ENCODE peak calls at places on chromosome 3, in nine cellular contexts. D is AG04450, X is heart left ventricle, S is A549, T is fibroblast of the aortic adventitia, L is uterus, J is bronchial epithelial cell, Z is hepatocyte, Q is spleen. C is an unnamed sample.

GRCh38 chr3:136141296-136141785 is 54.8 kb downstream of the MSL2 start:
- DNase-seq in T (no peak), Z (no peak), S (no peak), L (no peak), Q (no peak), D (no peak), J (peak; percentile 71), X (no peak), C (no peak)

GRCh38 chr3:10365791-10366190 is 44.9 kb upstream of the SEC13 start:
- DNase-seq in D (no peak), X (no peak), Q (no peak), J (peak; percentile 42), Z (no peak), T (peak; percentile 63), L (no peak), S (no peak), C (no peak)

GRCh38 chr3:45993421-45994027 is 2.1 kb downstream of the FYCO1 start:
- DNase-seq in T (no peak), S (no peak), X (no peak), Q (no peak), J (no peak), L (no peak), Z (no peak), D (no peak), C (no peak)

GRCh38 chr3:12553921-12554391 is 2.9 kb upstream of the MKRN2 start:
- DNase-seq in S (peak; percentile 51), D (no peak), X (peak; percentile 36), Q (peak; percentile 80), J (peak; percentile 12), L (peak; percentile 22), Z (no peak), T (peak; percentile 14), C (peak; percentile 54)

GRCh38 chr3:68972358-68972979 is 40.1 kb upstream of the TAFA4 start:
- DNase-seq in Q (no peak), T (peak; percentile 54), S (peak; percentile 60), Z (peak; percentile 80), D (no peak), X (peak; percentile 22), L (peak; percentile 16), J (peak; percentile 44), C (no peak)

GRCh38 chr3:52190294-52190841 is 7.6 kb upstream of the ALAS1 start:
- DNase-seq in Q (peak; percentile 51), L (peak; percentile 38), Z (no peak), J (no peak), D (no peak), X (no peak), T (peak; percentile 80), S (no peak), C (no peak)

GRCh38 chr3:32952369-32953067 is 1.1 kb downstream of the CCR4 start:
- DNase-seq in D (no peak), Q (no peak), S (no peak), L (no peak), J (no peak), X (no peak), T (no peak), Z (no peak), C (no peak)

GRCh38 chr3:109973733-109974132 is 636.4 kb upstream of the DPPA4 start:
- DNase-seq in J (peak; percentile 9), T (peak; percentile 11), X (no peak), Z (no peak), L (no peak), S (no peak), D (no peak), Q (no peak), C (no peak)

GRCh38 chr3:14441920-14442300 is 39.5 kb downstream of the SLC6A6 start:
- DNase-seq in X (no peak), D (no peak), J (no peak), Q (no peak), S (no peak), T (no peak), Z (no peak), L (no peak), C (no peak)

GRCh38 chr3:127252446-127252845 is 35.4 kb downstream of the PRR20G start:
- DNase-seq in J (no peak), X (no peak), Q (no peak), T (no peak), S (no peak), L (no peak), Z (no peak), D (no peak), C (no peak)

GRCh38 chr3:153162513-153163348 is 705 bp downstream of the RAP2B start:
- DNase-seq in L (peak; percentile 29), S (peak; percentile 48), Z (peak; percentile 53), D (no peak), T (peak; percentile 43), Q (peak; percentile 89), J (no peak), X (peak; percentile 42), C (peak; percentile 74)

GRCh38 chr3:178971614-178972013 is 100.0 kb downstream of the ZMAT3 start:
- DNase-seq in S (no peak), Z (peak; percentile 44), T (no peak), J (peak; percentile 90), Q (no peak), L (no peak), X (no peak), D (no peak), C (no peak)

DNA sequence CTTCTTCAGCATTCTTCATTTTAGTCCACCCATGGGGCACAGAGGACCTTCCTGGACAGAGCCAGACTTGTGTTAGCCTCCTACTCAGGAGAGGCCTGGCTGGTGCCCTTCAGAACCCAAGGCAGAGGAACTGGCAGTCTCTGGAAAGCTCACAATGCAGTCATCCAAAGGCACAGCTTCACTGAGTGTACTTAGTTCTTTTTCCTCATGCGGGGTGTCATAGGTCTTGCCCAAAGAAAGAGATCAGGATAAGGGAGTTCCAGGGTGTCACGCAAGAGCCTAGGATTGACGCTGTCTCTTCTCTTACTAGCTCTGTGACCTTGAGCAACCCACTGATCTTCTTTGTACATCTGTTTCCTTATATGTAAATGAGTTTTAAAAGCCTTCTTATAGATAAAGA is 58.7 kb downstream of the CD200 start:
- DNase-seq in T (no peak), Q (no peak), X (no peak), Z (no peak), D (no peak), L (no peak), J (no peak), S (no peak), C (no peak)
- H3K4me3 ChIP-seq in T (no peak overlapping the region), Q (no peak overlapping the region), X (no peak overlapping the region), Z (no peak overlapping the region), D (no peak overlapping the region), L (no peak overlapping the region), J (no peak overlapping the region), S (no peak overlapping the region), C (no peak overlapping the region)

GRCh38 chr3:123027292-123028232 is at the start of gene SEMA5B:
- DNase-seq in X (peak; percentile 46), D (no peak), T (no peak), L (peak; percentile 21), Z (peak; percentile 70), Q (peak; percentile 82), J (no peak), S (peak; percentile 29), C (peak; percentile 16)

GRCh38 chr3:123028233-123028828 is 768 bp upstream of the SEMA5B start:
- DNase-seq in S (peak; percentile 72), Z (peak; percentile 75), X (peak; percentile 37), L (peak; percentile 58), J (peak; percentile 59), T (peak; percentile 81), D (peak; percentile 52), Q (no peak), C (peak; percentile 16)

GRCh38 chr3:123026551-123027291 is 842 bp downstream of the SEMA5B start:
- DNase-seq in X (peak; percentile 39), Q (peak; percentile 80), Z (peak; percentile 37), D (no peak), T (no peak), L (peak; percentile 23), J (no peak), S (peak; percentile 12), C (no peak)

GRCh38 chr3:123024056-123024455 is 3.5 kb downstream of the SEMA5B start:
- DNase-seq in Q (no peak), L (no peak), T (no peak), S (no peak), Z (no peak), J (no peak), D (no peak), X (no peak), C (no peak)

GRCh38 chr3:123025642-123026521 is 1.7 kb downstream of the SEMA5B start:
- DNase-seq in S (no peak), X (peak; percentile 49), L (no peak), J (no peak), Z (peak; percentile 53), T (no peak), D (no peak), Q (no peak), C (no peak)
- H3K4me3 ChIP-seq in S (peak overlapping the region; percentile 72), X (peak overlapping the region; percentile 68), L (peak overlapping the region; percentile 47), J (peak overlapping the region; percentile 32), Z (peak overlapping the region; percentile 46), T (no peak overlapping the region), D (no peak overlapping the region), Q (peak overlapping the region; percentile 61), C (no peak overlapping the region)

DNA sequence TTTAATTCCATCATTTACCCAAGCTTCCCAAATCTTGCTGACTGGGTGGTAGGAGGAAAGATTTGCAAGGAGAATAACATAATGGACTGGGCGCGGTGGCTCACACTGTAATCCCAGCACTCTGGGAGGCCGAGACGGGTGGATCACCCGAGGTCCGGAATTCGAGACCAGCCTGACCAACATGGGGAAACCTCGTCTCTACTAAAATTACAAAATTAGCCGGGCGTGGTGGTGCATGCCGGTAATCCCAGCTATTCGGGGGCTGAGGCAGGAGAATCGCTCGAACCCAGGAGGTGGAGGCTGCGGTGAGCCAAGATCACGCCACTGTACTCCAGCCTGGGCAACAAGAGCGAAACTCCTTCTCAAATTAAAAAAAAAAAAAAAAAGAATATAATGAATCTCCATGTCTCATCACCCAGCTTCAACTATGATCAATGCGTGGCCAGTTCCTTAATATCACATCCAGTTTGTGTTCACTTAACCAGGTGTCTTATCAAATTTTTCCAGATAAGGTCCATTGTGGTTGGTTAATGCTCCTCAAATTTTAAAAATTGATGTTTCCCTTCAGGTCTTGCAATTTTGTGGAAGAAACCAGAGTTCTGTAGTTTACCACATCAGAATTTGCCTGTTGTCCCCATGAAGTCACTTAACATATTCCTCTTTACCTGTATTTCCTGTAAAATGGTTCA is 1.3 kb upstream of the ABCF3 start:
- DNase-seq in D (no peak), Q (no peak), L (no peak), T (no peak), J (no peak), S (no peak), Z (no peak), X (no peak), C (no peak)
- H3K4me3 ChIP-seq in D (no peak overlapping the region), Q (no peak overlapping the region), L (no peak overlapping the region), T (no peak overlapping the region), J (no peak overlapping the region), S (no peak overlapping the region), Z (no peak overlapping the region), X (no peak overlapping the region), C (no peak overlapping the region)

DNA sequence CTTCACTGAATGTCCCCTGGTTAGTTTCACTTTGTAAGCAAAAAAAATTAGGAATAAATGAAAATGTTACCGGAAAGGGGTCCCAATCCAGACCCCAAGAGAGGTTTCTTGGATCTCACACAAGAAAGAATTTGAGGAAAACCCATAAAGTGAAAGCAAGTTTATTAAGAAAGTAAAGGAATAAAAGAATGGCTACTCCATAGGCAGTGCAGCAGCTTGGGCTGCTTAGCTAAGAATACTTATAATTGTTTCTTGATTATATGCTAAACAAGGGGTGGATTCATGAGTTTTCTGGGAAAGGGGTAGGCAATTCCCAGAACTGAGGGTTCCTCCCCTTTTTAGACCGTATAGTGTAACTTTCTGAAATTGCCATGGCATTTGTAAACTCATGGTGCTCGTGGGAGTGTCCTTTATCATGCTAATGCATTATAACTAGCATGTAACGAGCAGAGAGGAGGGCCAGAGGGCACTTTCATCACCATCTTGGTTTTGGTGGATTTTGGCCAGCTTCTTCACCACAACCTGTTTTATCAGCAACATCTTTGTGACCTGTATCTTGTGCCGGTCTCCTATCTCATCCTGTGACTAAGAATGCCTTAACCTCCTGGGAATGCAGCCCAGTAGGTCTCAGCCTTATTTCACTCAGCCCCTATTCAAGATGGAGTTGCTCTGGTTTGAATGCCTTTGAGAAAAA is 41.0 kb upstream of the CMSS1 start:
- DNase-seq in J (peak; percentile 25), D (no peak), S (no peak), X (no peak), Z (no peak), T (peak; percentile 69), L (no peak), Q (no peak), C (no peak)
- H3K4me3 ChIP-seq in J (no peak overlapping the region), D (no peak overlapping the region), S (no peak overlapping the region), X (no peak overlapping the region), Z (no peak overlapping the region), T (no peak overlapping the region), L (no peak overlapping the region), Q (no peak overlapping the region), C (no peak overlapping the region)

C was measured in GM06990.